ENCODE peak calls at places on chromosomes 16 and 17, in five cellular contexts. V is fibroblast of mammary gland, L is cardiac fibroblast, M is right atrium auricular region, H is GM06990. F is an unnamed sample.
A peak's percentile ranks its signal among the peaks of the same experiment; 100 is the strongest.

GRCh38 chr16:81497690-81498089 is 53.1 kb downstream of the CMIP start:
- DNase-seq in V (no peak), L (no peak), M (no peak), H (peak; percentile 52), F (no peak)

GRCh38 chr16:3058173-3059030 is 7.0 kb upstream of the IL32 start:
- DNase-seq in V (peak; percentile 16), L (peak; percentile 39), M (no peak), H (peak; percentile 53), F (peak; percentile 24)

GRCh38 chr16:67457611-67458010 is 23.3 kb downstream of the ATP6V0D1 start:
- DNase-seq in V (no peak), L (no peak), M (no peak), H (no peak), F (no peak)

GRCh38 chr17:77535435-77535834 is 394.7 kb downstream of the SEC14L1 start:
- DNase-seq in V (no peak), L (no peak), M (no peak), H (no peak), F (no peak)

GRCh38 chr17:67496286-67496685 is 119.2 kb downstream of the PITPNC1 start:
- DNase-seq in V (peak; percentile 75), L (no peak), M (no peak), H (no peak), F (peak; percentile 38)

GRCh38 chr17:18285296-18285695 is 24.8 kb downstream of the MIEF2 start:
- DNase-seq in V (no peak), L (no peak), M (no peak), H (no peak), F (no peak)

GRCh38 chr16:8798535-8799157 is 1.0 kb downstream of the PMM2 start:
- DNase-seq in V (no peak), L (no peak), M (no peak), H (no peak), F (no peak)

GRCh38 chr17:55580596-55581133 is 69.4 kb upstream of the SMIM36 start:
- DNase-seq in V (no peak), L (no peak), M (no peak), H (no peak), F (no peak)

GRCh38 chr17:65535777-65536572 is 25.5 kb downstream of the AXIN2 start:
- DNase-seq in V (no peak), L (no peak), M (no peak), H (no peak), F (no peak)

GRCh38 chr16:14640538-14640937 is 7.8 kb downstream of the BFAR start:
- DNase-seq in V (no peak), L (no peak), M (no peak), H (no peak), F (no peak)

GRCh38 chr16:85445779-85446222 is 167.3 kb upstream of the GSE1 start:
- DNase-seq in V (no peak), L (no peak), M (no peak), H (no peak), F (no peak)

GRCh38 chr16:24729967-24730815 is 740 bp downstream of the TNRC6A start:
- DNase-seq in V (peak; percentile 32), L (peak; percentile 21), M (no peak), H (no peak), F (peak; percentile 28)

GRCh38 chr17:83009414-83010322 is 69.7 kb upstream of the METRNL start:
- DNase-seq in V (no peak), L (no peak), M (no peak), H (no peak), F (no peak)

GRCh38 chr16:49442805-49443204 is 69.2 kb downstream of the C16orf78 start:
- DNase-seq in V (no peak), L (no peak), M (no peak), H (no peak), F (no peak)

GRCh38 chr17:65553646-65554567 is 7.5 kb downstream of the AXIN2 start:
- DNase-seq in V (peak; percentile 59), L (no peak), M (no peak), H (no peak), F (peak; percentile 29)

GRCh38 chr17:44108440-44109311 is 14.8 kb downstream of the HDAC5 start:
- DNase-seq in V (peak; percentile 96), L (peak; percentile 96), M (peak; percentile 94), H (no peak), F (peak; percentile 97)
- H3K4me3 ChIP-seq in V (peak overlapping the region; percentile 12), L (no peak overlapping the region), M (peak overlapping the region; percentile 51), H (no peak overlapping the region), F (no peak overlapping the region)

GRCh38 chr17:49873926-49874325 is 26.1 kb upstream of the TAC4 start:
- DNase-seq in V (no peak), L (no peak), M (no peak), H (no peak), F (no peak)

GRCh38 chr17:49872776-49873377 is 25.0 kb upstream of the TAC4 start:
- DNase-seq in V (no peak), L (no peak), M (no peak), H (no peak), F (no peak)

GRCh38 chr17:49875690-49876089 is 27.8 kb upstream of the TAC4 start:
- DNase-seq in V (no peak), L (no peak), M (no peak), H (no peak), F (no peak)

GRCh38 chr17:49874911-49875310 is 27.0 kb upstream of the TAC4 start:
- DNase-seq in V (no peak), L (no peak), M (no peak), H (no peak), F (no peak)

DNA sequence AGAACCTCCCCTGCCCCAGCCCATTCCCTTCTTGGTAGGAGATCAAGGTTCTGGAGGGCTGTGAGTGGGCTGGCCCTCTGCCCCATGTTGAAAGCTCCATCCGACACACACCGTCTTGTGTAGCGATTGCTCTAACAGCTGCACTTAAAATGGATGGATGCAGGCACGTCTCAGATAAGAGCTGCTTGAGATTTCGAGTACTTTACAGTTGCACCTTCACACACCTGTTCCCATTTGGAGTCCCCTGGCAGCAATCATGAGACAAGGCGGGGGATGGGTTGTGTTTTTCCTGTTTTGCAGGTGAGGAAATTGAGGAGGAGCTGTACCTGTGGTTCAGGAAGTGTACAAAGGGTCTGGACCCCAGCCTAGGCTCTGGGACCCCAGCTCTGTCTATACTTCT is 25.6 kb upstream of the TAC4 start:
- DNase-seq in V (no peak), L (no peak), M (no peak), H (no peak), F (no peak)
- TF ChIP-seq CTCF in V (no peak), L (no peak), M (no peak), H (no peak), F (no peak)

DNA sequence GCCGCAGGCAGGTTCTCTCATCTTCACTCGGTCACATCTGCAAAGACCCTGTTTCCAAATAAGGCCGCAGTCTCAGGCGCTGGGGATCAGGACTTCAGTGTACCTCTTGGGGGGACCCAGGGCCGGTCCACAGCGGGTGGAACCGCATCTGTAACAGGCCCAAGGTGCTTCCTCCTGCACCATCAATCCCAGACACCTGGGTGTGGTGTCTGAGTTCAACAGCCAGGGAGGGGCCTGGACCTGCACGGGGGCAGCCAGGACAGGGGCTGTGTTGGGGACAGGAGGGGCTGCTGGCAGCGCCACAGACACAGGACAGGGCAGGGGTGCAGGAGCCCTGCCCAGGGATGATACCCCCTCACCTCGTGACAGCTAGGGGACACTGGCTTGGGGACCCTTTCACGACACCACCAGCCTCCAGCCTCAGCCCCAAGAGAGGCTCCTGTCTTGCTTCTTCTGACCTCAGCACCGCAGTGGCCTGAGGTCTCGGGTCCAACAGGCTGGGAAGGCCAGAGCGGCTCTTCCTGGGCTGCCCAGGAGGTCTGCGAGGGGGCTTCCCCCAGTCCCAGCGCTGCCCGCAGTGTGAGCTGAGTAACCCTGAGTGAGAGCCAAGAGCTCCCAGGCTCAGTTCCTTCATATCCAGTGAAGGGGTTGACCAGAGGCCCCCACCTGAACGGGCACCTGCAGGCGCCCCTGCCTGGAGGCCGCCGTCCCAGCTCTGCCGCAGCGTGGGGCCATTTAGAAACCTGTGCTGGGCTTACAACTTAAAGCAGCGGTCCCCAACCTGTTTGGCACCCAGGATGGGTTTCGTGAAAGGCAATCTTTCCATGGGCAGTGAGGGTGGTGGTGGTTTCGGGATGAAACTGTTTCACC is 30.7 kb upstream of the BAHCC1 start:
- DNase-seq in V (no peak), L (no peak), M (no peak), H (no peak), F (no peak)
- H3K4me3 ChIP-seq in V (no peak overlapping the region), L (no peak overlapping the region), M (no peak overlapping the region), H (no peak overlapping the region), F (no peak overlapping the region)

GRCh38 chr17:16286947-16287562 is 66.2 kb downstream of the CENPV start:
- DNase-seq in V (peak; percentile 77), L (peak; percentile 67), M (no peak), H (peak; percentile 79), F (no peak)
- TF ChIP-seq CTCF in V (peak; percentile 38), L (peak; percentile 37), M (no peak), H (peak; percentile 54), F (peak; percentile 36)

GRCh38 chr17:3049705-3050295 is 13.6 kb downstream of the OR1D5 start:
- DNase-seq in V (peak; percentile 25), L (no peak), M (no peak), H (no peak), F (no peak)
- H3K4me3 ChIP-seq in V (no peak overlapping the region), L (no peak overlapping the region), M (no peak overlapping the region), H (no peak overlapping the region), F (no peak overlapping the region)

DNA sequence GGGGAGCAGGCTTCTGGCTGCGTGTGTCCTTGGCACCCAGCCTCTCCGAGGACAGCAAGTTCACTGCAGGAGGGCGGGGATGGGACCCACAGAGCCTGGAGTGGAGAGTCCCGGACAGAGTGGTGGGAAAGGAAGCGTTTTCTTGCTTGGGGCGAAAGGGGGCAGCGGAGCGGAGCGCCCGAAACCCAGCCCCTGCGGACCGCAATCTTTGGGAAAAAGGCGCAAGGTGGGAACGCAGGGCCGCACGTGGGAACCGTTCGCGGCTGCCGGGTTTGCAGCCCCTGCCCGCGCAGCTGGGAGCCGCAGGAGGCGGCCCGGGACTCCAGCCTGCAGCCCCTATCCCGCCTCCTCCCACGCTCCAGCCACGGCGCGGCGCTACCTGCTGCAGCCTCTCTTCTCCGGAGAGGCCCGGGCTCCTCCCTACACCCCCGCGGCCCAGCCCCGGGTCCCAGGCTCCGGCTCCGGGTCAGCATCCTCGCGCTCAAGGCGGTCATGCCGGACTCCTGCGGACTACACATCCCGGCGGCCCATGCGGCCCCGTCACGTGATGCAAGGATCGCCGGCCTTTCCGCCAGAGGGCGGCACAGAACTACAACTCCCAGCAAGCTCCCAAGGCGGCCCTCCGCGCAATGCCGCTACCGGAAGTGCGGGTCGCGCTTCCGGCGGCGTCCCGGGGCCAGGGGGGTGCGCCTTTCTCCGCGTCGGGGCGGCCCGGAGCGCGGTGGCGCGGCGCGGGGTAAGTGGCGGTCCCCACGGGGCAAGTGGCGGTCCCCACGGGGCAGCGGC is at the start of the genes NTHL1 and TSC2:
- DNase-seq in V (peak; percentile 94), L (peak; percentile 97), M (peak; percentile 99), H (peak; percentile 96), F (peak; percentile 96)
- TF ChIP-seq CTCF in V (no peak), L (peak; percentile 32), M (peak; percentile 52), H (no peak), F (peak; percentile 32)

DNA sequence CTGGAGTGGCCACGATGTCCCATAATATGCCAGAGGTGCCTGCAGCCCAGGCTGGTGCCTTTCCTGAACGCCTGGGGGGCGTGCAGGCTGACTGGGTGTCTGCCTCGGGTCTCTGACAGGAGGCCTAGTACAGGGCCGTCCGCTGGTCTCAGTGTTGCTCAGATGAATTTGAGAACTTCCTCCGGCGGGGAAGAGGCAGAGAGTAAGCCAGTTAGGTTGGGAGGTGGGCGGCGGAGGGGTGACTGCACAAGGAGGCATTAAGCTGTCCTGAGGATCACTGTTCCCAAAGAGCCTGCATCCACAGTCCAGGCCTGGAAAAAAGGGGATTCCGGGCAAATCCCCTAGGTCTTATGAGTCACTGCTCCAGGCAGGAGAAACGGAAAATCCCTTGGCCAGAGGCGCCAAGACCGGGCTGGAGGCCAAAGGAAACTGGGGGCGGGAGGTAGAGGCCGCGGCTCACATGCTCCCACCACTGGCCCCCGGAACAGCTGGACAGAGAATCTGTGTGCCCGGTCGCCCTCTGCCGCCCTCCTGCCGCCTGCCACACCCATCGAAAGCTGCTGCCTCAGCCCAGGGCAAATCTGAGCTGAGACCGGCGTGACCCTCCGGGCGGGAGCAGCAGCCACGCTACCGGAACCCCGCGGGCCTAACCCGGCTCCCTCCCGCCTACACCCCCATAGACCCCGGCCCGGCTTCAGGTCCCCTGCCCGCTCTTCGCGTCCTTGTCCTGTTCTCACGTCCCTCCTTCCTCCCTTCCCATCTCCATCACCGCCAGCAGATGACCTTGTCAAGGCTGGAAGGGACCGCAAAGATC is 1.2 kb downstream of the TRIM47 start:
- DNase-seq in V (peak; percentile 97), L (peak; percentile 98), M (peak; percentile 97), H (peak; percentile 61), F (peak; percentile 92)
- H3K4me3 ChIP-seq in V (peak overlapping the region; percentile 61), L (peak overlapping the region; percentile 81), M (peak overlapping the region; percentile 59), H (peak overlapping the region; percentile 58), F (peak overlapping the region; percentile 63)